ENCODE peak calls at places on chromosomes 5 and 9, in four cellular contexts. One of them, this sample, is unnamed.

GRCh38 chr5:2810644-2811043 is 59.2 kb upstream of the IRX2 start:
- DNase-seq in OCI-M1: no peak
- DNase-seq in omental fat pad: no peak
- DNase-seq in Panc1: no peak
- DNase-seq in this sample: no peak

GRCh38 chr9:3441197-3441816 is 84.5 kb downstream of the RFX3 start:
- DNase-seq in OCI-M1: peak
- DNase-seq in omental fat pad: no peak
- DNase-seq in Panc1: peak
- DNase-seq in this sample: peak

GRCh38 chr5:178145965-178146820 is 7.5 kb downstream of the NHP2 start:
- DNase-seq in OCI-M1: peak
- DNase-seq in omental fat pad: no peak
- DNase-seq in Panc1: peak
- DNase-seq in this sample: peak

GRCh38 chr5:73256462-73257260 is 83.7 kb downstream of the TMEM174 start:
- DNase-seq in OCI-M1: no peak
- DNase-seq in omental fat pad: no peak
- DNase-seq in Panc1: no peak
- DNase-seq in this sample: no peak

GRCh38 chr5:168853972-168854371 is 274.8 kb upstream of the PANK3 start:
- DNase-seq in OCI-M1: no peak
- DNase-seq in omental fat pad: no peak
- DNase-seq in Panc1: no peak
- DNase-seq in this sample: no peak

GRCh38 chr5:9544056-9544455 is 1.8 kb downstream of the SEMA5A start:
- DNase-seq in OCI-M1: no peak
- DNase-seq in omental fat pad: no peak
- DNase-seq in Panc1: no peak
- DNase-seq in this sample: no peak

GRCh38 chr5:38678079-38678478 is 121.6 kb upstream of the LIFR start:
- DNase-seq in OCI-M1: no peak
- DNase-seq in omental fat pad: no peak
- DNase-seq in Panc1: no peak
- DNase-seq in this sample: no peak

GRCh38 chr9:93830224-93830596 is 124.9 kb downstream of the BARX1 start:
- DNase-seq in OCI-M1: no peak
- DNase-seq in omental fat pad: no peak
- DNase-seq in Panc1: no peak
- DNase-seq in this sample: no peak

GRCh38 chr9:113602126-113603119 is 138.9 kb downstream of the RGS3 start:
- DNase-seq in OCI-M1: peak
- DNase-seq in omental fat pad: peak
- DNase-seq in Panc1: no peak
- DNase-seq in this sample: peak

This sample was measured in NB4.